ENCODE peak calls at places on chromosomes 6 and 20, in seven cellular contexts. S is right lobe of liver, T is hepatocyte, A is endothelial cell of umbilical vein, Z is A549, E is left ventricle myocardium inferior, H is breast epithelium. W is an unnamed sample.
A peak's percentile ranks its signal among the peaks of the same experiment; 100 is the strongest.

GRCh38 chr6:141413196-141413595 is 719.5 kb upstream of the GJE1 start:
- DNase-seq in S (no peak), T (no peak), A (no peak), Z (no peak), E (no peak), H (no peak), W (no peak)

GRCh38 chr6:161091972-161092701 is 100.6 kb downstream of the MAP3K4 start:
- DNase-seq in S (no peak), T (no peak), A (no peak), Z (no peak), E (no peak), H (no peak), W (no peak)

GRCh38 chr6:170584181-170584953 is at the start of gene PDCD2:
- DNase-seq in S (peak; percentile 96), T (peak; percentile 96), A (peak; percentile 83), Z (peak; percentile 82), E (peak; percentile 94), H (peak; percentile 82), W (peak; percentile 52)

GRCh38 chr20:46634528-46634927 is 16.7 kb downstream of the SLC13A3 start:
- DNase-seq in S (no peak), T (no peak), A (no peak), Z (no peak), E (no peak), H (no peak), W (no peak)

GRCh38 chr6:64717281-64717680 is 989.7 kb downstream of the EYS start:
- DNase-seq in S (no peak), T (no peak), A (no peak), Z (no peak), E (no peak), H (no peak), W (no peak)

GRCh38 chr6:42120895-42121865 is 21.2 kb downstream of the C6orf132 start:
- DNase-seq in S (no peak), T (no peak), A (no peak), Z (no peak), E (no peak), H (peak; percentile 42), W (no peak)

GRCh38 chr20:57251344-57251743 is 15.1 kb downstream of the BMP7 start:
- DNase-seq in S (no peak), T (no peak), A (no peak), Z (no peak), E (no peak), H (no peak), W (no peak)

GRCh38 chr6:81480139-81480538 is 272.3 kb downstream of the TENT5A start:
- DNase-seq in S (no peak), T (peak; percentile 7), A (no peak), Z (no peak), E (no peak), H (no peak), W (no peak)

GRCh38 chr6:156359912-156360311 is 417.3 kb upstream of the ARID1B start:
- DNase-seq in S (no peak), T (no peak), A (no peak), Z (peak; percentile 5), E (no peak), H (no peak), W (no peak)

GRCh38 chr20:14992071-14992654 is 654.8 kb upstream of the FLRT3 start:
- DNase-seq in S (no peak), T (no peak), A (no peak), Z (peak; percentile 38), E (no peak), H (no peak), W (no peak)

DNA sequence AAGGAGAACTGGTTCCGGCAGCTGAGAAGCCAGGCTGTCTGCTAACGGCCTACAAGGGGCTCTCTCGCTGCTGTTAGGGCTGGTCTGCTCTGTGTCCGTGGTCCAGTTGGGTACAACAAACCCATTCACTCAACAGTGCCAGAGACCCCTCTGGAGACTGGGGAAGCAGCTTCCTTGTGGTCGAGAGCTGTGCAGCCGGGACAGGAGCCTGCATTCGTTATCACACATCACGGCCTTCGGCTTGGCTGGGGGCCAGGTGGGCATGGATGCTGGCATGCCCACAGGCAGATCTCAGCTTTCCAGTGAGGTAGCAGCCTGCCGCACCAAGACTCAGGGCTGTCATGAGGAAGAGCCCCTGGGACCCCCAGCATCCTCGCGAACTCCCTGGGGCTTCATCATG is 124.7 kb downstream of the PREX1 start:
- DNase-seq in S (no peak), T (no peak), A (no peak), Z (no peak), E (peak; percentile 47), H (no peak), W (no peak)
- H3K27ac ChIP-seq in S (no peak overlapping the region), T (no peak overlapping the region), A (no peak overlapping the region), Z (no peak overlapping the region), E (no peak overlapping the region), H (no peak overlapping the region), W (no peak overlapping the region)

DNA sequence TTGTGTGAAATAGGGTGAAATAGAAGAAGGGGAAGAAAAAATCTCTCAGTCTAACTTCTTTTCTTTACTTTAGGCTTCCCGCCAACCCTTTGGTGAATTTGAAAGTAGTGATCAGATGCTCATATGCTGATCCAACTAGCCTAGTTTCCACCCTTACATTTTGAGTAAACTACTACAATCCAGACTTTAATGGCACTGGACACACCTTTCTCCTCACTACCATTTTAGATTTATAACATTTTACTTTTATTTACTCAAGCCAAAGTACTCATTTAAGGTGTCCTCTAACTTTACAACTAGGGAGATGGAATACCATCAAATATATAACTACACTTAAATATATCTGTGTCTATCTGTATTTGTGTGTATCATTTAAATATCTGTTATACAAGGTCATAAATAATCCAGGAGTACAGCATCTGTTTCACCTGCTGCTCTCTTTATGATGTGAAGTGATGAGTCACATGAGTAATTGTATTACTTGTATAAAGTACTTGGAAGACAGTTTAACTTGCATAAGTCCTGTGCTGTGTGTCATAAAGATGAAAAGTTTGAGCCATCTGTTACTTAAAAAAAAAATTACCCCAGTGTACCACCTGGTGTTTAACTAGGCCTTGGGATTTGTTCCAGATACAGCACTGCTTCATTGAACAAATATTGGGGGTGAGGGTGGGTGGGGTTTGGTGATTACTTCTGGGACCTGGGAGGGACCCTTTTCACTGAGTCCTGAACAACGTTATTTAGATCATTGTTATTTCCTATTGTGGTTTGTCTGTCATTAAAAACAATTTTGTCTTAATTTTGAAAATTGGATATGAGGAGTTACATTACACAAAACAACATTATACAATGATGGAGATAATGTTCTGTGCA is 172.3 kb downstream of the CDKAL1 start:
- DNase-seq in S (no peak), T (peak; percentile 20), A (no peak), Z (no peak), E (no peak), H (no peak), W (no peak)
- H3K4me1 ChIP-seq in S (no peaks in the 10 kb centered on the region), T (no peaks in the 10 kb centered on the region), A (peaks cover 16% of the 10 kb centered on the region), Z (peaks cover 44% of the 10 kb centered on the region), E (peaks cover 4% of the 10 kb centered on the region), H (no peaks in the 10 kb centered on the region), W (no peaks in the 10 kb centered on the region)

DNA sequence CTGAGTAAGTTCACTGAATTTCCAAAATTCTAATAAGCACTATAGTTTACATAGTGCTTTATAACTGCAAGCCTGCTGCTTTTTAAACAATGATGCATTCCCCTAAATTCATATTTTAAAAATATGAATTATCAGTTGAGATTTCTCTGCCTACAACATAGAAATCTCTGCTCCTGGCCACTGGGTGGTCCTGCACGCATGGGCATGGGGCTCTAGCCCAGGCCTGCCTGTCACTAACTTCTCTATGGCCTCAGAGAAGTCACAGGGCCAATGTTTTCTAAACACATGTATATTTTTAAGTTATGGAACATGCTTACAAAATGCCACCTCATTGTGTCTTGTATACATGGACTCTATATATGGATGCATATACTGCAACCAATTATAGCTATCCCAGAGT is 211.0 kb downstream of the FOXC1 start:
- DNase-seq in S (no peak), T (no peak), A (no peak), Z (no peak), E (no peak), H (no peak), W (no peak)
- TF ChIP-seq CTCF in S (no peak), T (no peak), A (no peak), Z (no peak), E (no peak), H (no peak), W (no peak)

GRCh38 chr6:127463056-127463455 is 3.9 kb upstream of the KIAA0408 start:
- DNase-seq in S (no peak), T (no peak), A (no peak), Z (no peak), E (no peak), H (no peak), W (no peak)

GRCh38 chr6:127466416-127466815 is 7.2 kb upstream of the KIAA0408 start:
- DNase-seq in S (no peak), T (no peak), A (no peak), Z (no peak), E (no peak), H (no peak), W (no peak)

GRCh38 chr6:127462391-127462790 is 3.2 kb upstream of the KIAA0408 start:
- DNase-seq in S (no peak), T (no peak), A (no peak), Z (peak; percentile 3), E (no peak), H (no peak), W (no peak)

GRCh38 chr6:127464161-127464880 is 5.1 kb upstream of the KIAA0408 start:
- DNase-seq in S (no peak), T (no peak), A (no peak), Z (no peak), E (no peak), H (no peak), W (no peak)

GRCh38 chr6:127464881-127465459 is 5.8 kb upstream of the KIAA0408 start:
- DNase-seq in S (peak; percentile 63), T (peak; percentile 79), A (peak; percentile 59), Z (peak; percentile 55), E (peak; percentile 50), H (no peak), W (no peak)
- H3K27ac ChIP-seq in S (no peak overlapping the region), T (peak overlapping the region; percentile 34), A (no peak overlapping the region), Z (no peak overlapping the region), E (peak overlapping the region; percentile 35), H (no peak overlapping the region), W (peak overlapping the region; percentile 51)

DNA sequence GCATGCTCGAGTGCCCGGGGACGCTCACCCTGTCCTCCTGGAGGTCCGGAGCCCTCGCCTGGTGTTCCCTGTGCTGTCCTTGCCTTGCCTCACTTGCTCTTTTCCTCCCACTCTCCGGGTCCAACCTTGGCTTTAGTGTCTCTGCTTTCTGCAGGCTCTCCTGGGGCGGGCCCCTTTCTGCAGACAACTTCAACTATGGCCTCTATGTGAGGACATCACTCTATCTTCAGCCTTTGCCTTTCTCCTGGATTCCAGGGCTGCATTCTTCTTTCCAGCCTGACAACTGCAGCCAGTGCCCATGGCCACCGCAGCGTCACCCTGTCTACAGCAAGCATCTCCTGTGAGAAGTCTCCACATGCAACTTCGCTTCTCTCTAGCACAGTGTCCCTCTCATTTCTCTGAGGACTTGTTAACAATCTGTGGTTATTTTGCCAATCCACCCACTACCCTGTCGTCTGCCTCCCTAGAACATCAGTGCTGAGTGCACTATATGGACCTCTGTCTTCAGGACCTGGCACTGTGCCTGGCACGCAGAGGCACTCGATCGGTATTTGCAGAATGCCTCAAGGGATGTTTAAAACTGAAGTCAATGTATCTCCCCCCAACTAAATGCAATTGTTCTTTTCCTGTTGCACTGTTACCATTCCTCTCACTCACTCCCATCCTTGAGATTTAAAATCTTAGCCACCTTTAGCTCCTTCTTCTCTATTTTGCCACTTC is 35.9 kb downstream of the FOXC1 start:
- DNase-seq in S (no peak), T (no peak), A (no peak), Z (no peak), E (no peak), H (no peak), W (no peak)
- H3K4me1 ChIP-seq in S (no peaks in the 10 kb centered on the region), T (peaks cover 5% of the 10 kb centered on the region), A (peaks cover 13% of the 10 kb centered on the region), Z (no peaks in the 10 kb centered on the region), E (peaks cover 10% of the 10 kb centered on the region), H (no peaks in the 10 kb centered on the region), W (peaks cover 31% of the 10 kb centered on the region)